ENCODE peak calls at places on chromosomes 3 and 15, in four cellular contexts. X is GM12878, C is K562, O is HepG2. Y is an unnamed sample.

GRCh38 chr3:46690798-46691197 is 2.7 kb downstream of the ALS2CL start:
- DNase-seq in O (no peak), C (no peak), X (no peak), Y (no peak)

GRCh38 chr3:125300416-125300815 is 74.7 kb downstream of the ZNF148 start:
- DNase-seq in O (no peak), C (no peak), X (no peak), Y (no peak)

GRCh38 chr3:56133423-56133822 is 334.8 kb downstream of the ERC2 start:
- DNase-seq in O (no peak), C (no peak), X (no peak), Y (no peak)

GRCh38 chr3:194865081-194865480 is 179.4 kb downstream of the FAM43A start:
- DNase-seq in O (no peak), X (no peak), C (no peak), Y (no peak)

GRCh38 chr3:142595951-142596725 is at the start of gene PLS1:
- DNase-seq in O (peak), X (peak), C (peak), Y (peak)

GRCh38 chr3:1611824-1612223 is 486.8 kb upstream of the CNTN4 start:
- DNase-seq in C (no peak), X (no peak), O (no peak), Y (no peak)

GRCh38 chr3:98779936-98780335 is 16.8 kb downstream of the ST3GAL6 start:
- DNase-seq in X (no peak), C (no peak), O (peak), Y (no peak)

GRCh38 chr15:61133361-61133760 is 95.7 kb downstream of the RORA start:
- DNase-seq in O (no peak), X (no peak), C (no peak), Y (no peak)

GRCh38 chr15:34855893-34856292 is 60.5 kb upstream of the ACTC1 start:
- DNase-seq in O (no peak), X (no peak), C (no peak), Y (no peak)

GRCh38 chr3:73144276-73144675 is 82.8 kb downstream of the EBLN2 start:
- DNase-seq in O (no peak), C (no peak), X (no peak), Y (no peak)

GRCh38 chr3:119543147-119543546 is 16.3 kb downstream of the CD80 start:
- DNase-seq in X (no peak), C (no peak), O (no peak), Y (no peak)

GRCh38 chr3:119536757-119537156 is 22.7 kb downstream of the CD80 start:
- DNase-seq in O (no peak), X (no peak), C (no peak), Y (no peak)

GRCh38 chr3:119541547-119541946 is 17.9 kb downstream of the CD80 start:
- DNase-seq in X (no peak), C (no peak), O (no peak), Y (no peak)

GRCh38 chr3:119542168-119542767 is 17.1 kb downstream of the CD80 start:
- DNase-seq in X (no peak), O (no peak), C (no peak), Y (no peak)

GRCh38 chr3:119538772-119539171 is 20.6 kb downstream of the CD80 start:
- DNase-seq in X (no peak), O (no peak), C (no peak), Y (no peak)
- TF ChIP-seq FOXK2 in X (no peak), O (no peak), C (no peak), Y (no peak)

GRCh38 chr15:52466716-52467115 is 62.0 kb downstream of the MYO5A start:
- DNase-seq in C (no peak), X (no peak), O (no peak), Y (no peak)
- TF ChIP-seq FOXK2 in C (no peak), X (no peak), O (no peak), Y (no peak)

GRCh38 chr15:74869726-74870407 is 3.3 kb downstream of the SCAMP2 start:
- DNase-seq in X (peak), C (peak), O (no peak), Y (no peak)
- TF ChIP-seq FOXK2 in X (no peak), C (no peak), O (no peak), Y (no peak)

GRCh38 chr3:108488631-108489030 is 21.8 kb downstream of the MYH15 start:
- DNase-seq in O (no peak), C (no peak), X (no peak), Y (no peak)
- TF ChIP-seq FOXK2 in O (no peak), C (no peak), X (no peak), Y (no peak)

GRCh38 chr3:17741621-17742091 is 775 bp downstream of the TBC1D5 start:
- DNase-seq in C (no peak), O (peak), X (no peak), Y (no peak)
- TF ChIP-seq FOXK2 in C (no peak), O (no peak), X (no peak), Y (no peak)

Y was measured in HEK293T.